ENCODE peak calls at places on chromosome 1, in eight cellular contexts. S, W, Y, F, V, C, E and Z are unnamed samples.

GRCh38 chr1:40833979-40834378 is 28.2 kb downstream of the CITED4 start:
- DNase-seq in W (no peak), E (peak), C (no peak), V (no peak), Y (no peak), F (no peak), S (no peak), Z (no peak)

GRCh38 chr1:48777219-48777895 is 666 bp upstream of the BEND5 start:
- DNase-seq in W (no peak), C (no peak), S (no peak), V (no peak), Y (no peak), F (no peak), E (no peak), Z (peak)

GRCh38 chr1:200699871-200700270 is 30.2 kb upstream of the DDX59 start:
- DNase-seq in V (peak), Y (no peak), E (no peak), C (no peak), W (no peak), F (peak), S (no peak), Z (peak)

GRCh38 chr1:167439301-167439988 is 78.9 kb downstream of the CD247 start:
- DNase-seq in F (peak), Y (no peak), C (no peak), E (no peak), W (no peak), V (no peak), S (peak), Z (peak)

GRCh38 chr1:6129313-6129712 is 50.8 kb downstream of the CHD5 start:
- DNase-seq in W (no peak), F (no peak), S (no peak), C (no peak), E (peak), V (no peak), Y (no peak), Z (no peak)

GRCh38 chr1:58765016-58765415 is 18.8 kb downstream of the JUN start:
- DNase-seq in W (no peak), E (no peak), Y (no peak), C (no peak), V (no peak), S (no peak), F (no peak), Z (no peak)

GRCh38 chr1:156151093-156151688 is 2.2 kb upstream of the SEMA4A start:
- DNase-seq in Y (no peak), C (no peak), E (peak), V (no peak), W (no peak), S (no peak), F (no peak), Z (no peak)

GRCh38 chr1:237570530-237570929 is 320.2 kb downstream of the ZP4 start:
- DNase-seq in E (no peak), F (no peak), V (peak), C (no peak), Y (no peak), S (no peak), W (no peak), Z (peak)

GRCh38 chr1:89557954-89558353 is 33.3 kb downstream of the LRRC8B start:
- DNase-seq in E (no peak), C (no peak), S (no peak), V (no peak), W (no peak), Y (no peak), F (no peak), Z (no peak)

GRCh38 chr1:63773815-63774616 is at the start of gene ROR1:
- DNase-seq in C (peak), S (peak), W (no peak), Y (peak), E (peak), V (peak), F (peak), Z (peak)

GRCh38 chr1:22296701-22297591 is 154.0 kb upstream of the WNT4 start:
- DNase-seq in W (no peak), Y (no peak), C (no peak), V (no peak), S (no peak), E (no peak), F (no peak), Z (no peak)

GRCh38 chr1:246113555-246114095 is 393.5 kb downstream of the SMYD3 start:
- DNase-seq in W (no peak), V (no peak), S (no peak), E (no peak), Y (no peak), F (no peak), C (no peak), Z (no peak)

GRCh38 chr1:229092377-229093257 is 178.3 kb upstream of the RAB4A start:
- DNase-seq in F (no peak), V (no peak), Y (no peak), W (no peak), C (no peak), S (no peak), E (no peak), Z (no peak)